ENCODE peak calls at places on chromosome 5, in five cellular contexts. L, P, E, U and A are unnamed samples.

GRCh38 chr5:96885518-96886338 is 9.4 kb downstream of the ERAP2 start:
- DNase-seq in L (no peak), P (no peak), E (no peak), U (no peak), A (no peak)

GRCh38 chr5:16736158-16736994 is 119.6 kb upstream of the RETREG1 start:
- DNase-seq in L (no peak), P (no peak), E (no peak), U (peak; percentile 43), A (peak; percentile 56)

GRCh38 chr5:168947212-168947868 is 353.6 kb downstream of the SLIT3 start:
- DNase-seq in L (no peak), P (peak; percentile 44), E (no peak), U (peak; percentile 53), A (peak; percentile 84)

GRCh38 chr5:116518423-116518822 is 56.2 kb downstream of the SEMA6A start:
- DNase-seq in L (no peak), P (no peak), E (no peak), U (no peak), A (no peak)

GRCh38 chr5:155274484-155274883 is 260.9 kb downstream of the KIF4B start:
- DNase-seq in L (no peak), P (no peak), E (no peak), U (no peak), A (no peak)

GRCh38 chr5:150190503-150190973 is 676 bp downstream of the SLC6A7 start:
- DNase-seq in L (no peak), P (no peak), E (no peak), U (no peak), A (no peak)

GRCh38 chr5:61301820-61302563 is 30.1 kb upstream of the ZSWIM6 start:
- DNase-seq in L (peak; percentile 75), P (peak; percentile 96), E (no peak), U (no peak), A (no peak)

GRCh38 chr5:19891658-19892057 is 96.3 kb downstream of the CDH18 start:
- DNase-seq in L (no peak), P (no peak), E (no peak), U (no peak), A (no peak)